ENCODE peak calls at places on chromosomes 6 and 20, in four cellular contexts. V is HepG2, A is GM12878, M is H1. C is an unnamed sample.
A peak's percentile ranks its signal among the peaks of the same experiment; 100 is the strongest.

GRCh38 chr6:88983532-88983931 is 20.1 kb upstream of the RNGTT start:
- DNase-seq in V (no peak), A (no peak), M (peak; percentile 58), C (no peak)

GRCh38 chr6:112665114-112665513 is 318.0 kb downstream of the RFPL4B start:
- DNase-seq in V (no peak), A (no peak), M (no peak), C (no peak)

GRCh38 chr20:13874269-13875158 is 89.7 kb downstream of the NDUFAF5 start:
- DNase-seq in A (no peak), V (no peak), M (no peak), C (peak; percentile 47)

GRCh38 chr20:54284928-54285704 is 77.2 kb downstream of the PFDN4 start:
- DNase-seq in A (no peak), M (no peak), V (no peak), C (no peak)

GRCh38 chr6:129335792-129336191 is 374.2 kb downstream of the ARHGAP18 start:
- DNase-seq in M (no peak), A (no peak), V (no peak), C (no peak)

GRCh38 chr6:27138837-27139752 is 108.4 kb upstream of the PRSS16 start:
- DNase-seq in A (peak; percentile 95), M (peak; percentile 92), V (no peak), C (peak; percentile 84)

GRCh38 chr6:35357671-35358070 is 15.3 kb downstream of the PPARD start:
- DNase-seq in M (no peak), A (no peak), V (no peak), C (no peak)

GRCh38 chr6:41488392-41489129 is 57.6 kb upstream of the FOXP4 start:
- DNase-seq in V (peak; percentile 51), A (peak; percentile 42), M (peak; percentile 62), C (peak; percentile 61)

DNA sequence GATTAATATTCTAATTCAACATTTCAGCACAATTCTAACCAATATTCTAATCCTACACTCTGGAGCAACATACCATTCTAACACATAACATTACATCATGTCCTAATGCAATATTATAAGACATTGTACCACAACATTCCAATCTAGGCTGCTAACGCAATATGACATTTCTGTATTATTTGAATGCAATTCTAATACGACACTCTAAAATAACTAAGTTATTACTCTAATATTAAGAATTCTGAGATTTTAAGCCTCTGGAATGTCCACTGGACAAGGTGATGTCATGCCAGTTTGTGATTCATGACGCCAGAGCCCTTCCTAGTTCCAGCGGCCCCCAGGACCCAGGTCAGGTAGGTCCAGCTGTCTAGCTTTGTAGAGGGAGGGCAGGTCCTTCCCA is 69.7 kb upstream of the SIRPA start:
- DNase-seq in M (no peak), A (no peak), V (no peak), C (no peak)
- H3K9ac ChIP-seq in M (no peak overlapping the region), A (no peak overlapping the region), V (no peak overlapping the region), C (no peak overlapping the region)

DNA sequence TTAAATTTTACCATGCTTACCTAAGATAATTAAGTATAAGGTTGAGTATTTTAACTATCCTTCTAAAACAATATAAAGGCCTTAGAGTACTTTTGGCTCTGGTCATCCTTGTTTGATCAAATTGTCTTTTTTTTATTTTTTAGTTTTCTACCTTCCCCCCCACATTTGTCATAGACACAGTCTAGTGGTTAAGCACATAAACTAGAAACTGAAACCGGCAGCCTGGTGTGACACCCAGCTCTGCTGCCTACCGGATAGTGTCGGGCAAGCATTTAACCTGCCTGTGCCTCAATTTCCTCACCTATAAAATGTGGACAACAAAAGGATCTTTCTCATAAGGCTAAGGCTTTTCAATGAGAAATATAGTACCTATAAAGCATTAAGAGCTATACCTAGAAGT is 21.6 kb upstream of the TULP4 start:
- DNase-seq in A (peak; percentile 39), V (no peak), M (no peak), C (no peak)
- TF ChIP-seq SUZ12 in A (no peak), V (no peak), M (no peak), C (no peak)

GRCh38 chr6:73169633-73170032 is 55.7 kb downstream of the KHDC1L start:
- DNase-seq in V (no peak), A (no peak), M (no peak), C (no peak)
- H3K9me3 ChIP-seq in V (no peaks in the 10 kb centered on the region), A (no peaks in the 10 kb centered on the region), M (no peaks in the 10 kb centered on the region), C (no peaks in the 10 kb centered on the region)

GRCh38 chr20:49118307-49118706 is 69.8 kb downstream of the STAU1 start:
- DNase-seq in M (no peak), A (no peak), V (no peak), C (no peak)

GRCh38 chr20:49119972-49120371 is 68.2 kb downstream of the STAU1 start:
- DNase-seq in V (no peak), M (no peak), A (no peak), C (no peak)

GRCh38 chr20:49123982-49124381 is 64.2 kb downstream of the STAU1 start:
- DNase-seq in V (no peak), A (no peak), M (no peak), C (no peak)

GRCh38 chr20:49122920-49123319 is 65.2 kb downstream of the STAU1 start:
- DNase-seq in A (no peak), M (no peak), V (no peak), C (no peak)
- H3K9ac ChIP-seq in A (no peak overlapping the region), M (no peak overlapping the region), V (no peak overlapping the region), C (no peak overlapping the region)

GRCh38 chr6:31794866-31795615 is 511 bp downstream of the VARS1 start:
- DNase-seq in A (no peak), M (no peak), V (no peak), C (no peak)

GRCh38 chr6:31792741-31793140 is 2.8 kb downstream of the VARS1 start:
- DNase-seq in M (no peak), V (no peak), A (no peak), C (no peak)

GRCh38 chr6:31794294-31794865 is 1.2 kb downstream of the VARS1 start:
- DNase-seq in A (no peak), V (no peak), M (no peak), C (no peak)

GRCh38 chr6:31792090-31792374 is 3.5 kb downstream of the VARS1 start:
- DNase-seq in A (no peak), M (no peak), V (no peak), C (no peak)

DNA sequence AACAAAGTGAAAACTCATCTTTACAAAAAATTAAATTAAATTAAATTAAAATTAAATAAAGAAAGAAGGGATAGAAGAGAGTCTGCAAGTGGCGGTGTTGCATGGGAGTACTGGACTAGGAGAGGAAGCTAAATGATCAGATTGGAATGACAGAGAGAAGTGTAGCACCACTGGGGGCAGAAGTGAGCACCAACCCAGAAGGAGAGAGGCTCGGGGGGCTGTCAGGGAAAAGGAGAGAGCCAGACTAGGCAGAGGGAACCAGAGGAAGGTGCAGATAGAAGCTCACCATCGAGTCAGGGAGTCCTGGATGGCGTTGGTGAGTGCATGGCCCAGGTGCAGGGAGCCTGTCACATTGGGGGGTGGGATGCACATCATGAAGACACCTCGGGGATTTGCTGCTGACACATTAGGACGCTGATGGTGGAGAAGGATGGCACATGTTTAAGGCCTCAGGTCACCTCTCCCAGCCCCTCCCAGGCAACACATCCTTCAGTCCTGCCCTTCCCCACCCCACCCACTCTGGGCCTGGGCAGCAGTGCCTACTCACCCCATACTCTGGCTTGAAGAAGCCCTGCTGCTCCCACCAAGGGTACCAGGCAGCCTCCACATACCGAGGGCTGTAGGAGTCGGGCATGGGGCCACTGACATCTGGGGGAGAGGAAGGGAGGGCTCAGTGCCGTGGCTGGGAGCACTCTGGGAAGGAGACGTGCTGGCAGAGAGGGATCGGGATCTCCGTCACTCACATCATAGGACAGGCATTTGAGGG is 4.0 kb downstream of the VARS1 start:
- DNase-seq in M (peak; percentile 82), A (no peak), V (peak; percentile 65), C (no peak)
- TF ChIP-seq SUZ12 in M (no peak), A (no peak), V (no peak), C (no peak)

GRCh38 chr6:50271817-50272216 is 222.1 kb upstream of the DEFB112 start:
- DNase-seq in A (no peak), V (no peak), M (no peak), C (no peak)

GRCh38 chr6:50272611-50273010 is 222.9 kb upstream of the DEFB112 start:
- DNase-seq in A (no peak), M (no peak), V (no peak), C (no peak)

GRCh38 chr6:50276771-50277261 is 227.1 kb upstream of the DEFB112 start:
- DNase-seq in V (no peak), A (no peak), M (no peak), C (no peak)

GRCh38 chr6:50278663-50279062 is 228.9 kb upstream of the DEFB112 start:
- DNase-seq in A (no peak), V (no peak), M (no peak), C (no peak)

DNA sequence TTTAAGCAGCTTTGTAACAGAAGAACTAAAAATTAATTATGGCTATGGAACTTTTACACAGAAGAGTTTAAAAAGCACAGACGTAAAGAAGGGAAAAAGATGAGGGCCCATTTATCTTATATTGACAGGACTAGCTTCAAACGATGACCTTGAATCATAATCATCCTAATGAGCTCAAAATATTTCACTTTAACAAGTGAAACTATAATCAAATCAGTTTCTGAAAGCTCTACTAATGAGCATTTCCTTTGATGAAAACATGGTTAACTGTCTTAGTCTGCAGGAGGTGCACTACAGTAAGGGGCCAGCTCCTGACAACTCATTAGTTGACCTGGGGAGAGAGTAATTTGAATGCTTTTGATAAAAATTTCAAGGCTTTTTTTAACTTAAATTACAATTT is 228.0 kb upstream of the DEFB112 start:
- DNase-seq in M (no peak), V (no peak), A (no peak), C (no peak)
- H3K9me3 ChIP-seq in M (no peaks in the 10 kb centered on the region), V (no peaks in the 10 kb centered on the region), A (no peaks in the 10 kb centered on the region), C (no peaks in the 10 kb centered on the region)

GRCh38 chr6:48825501-48826317 is 637.3 kb downstream of the MMUT start:
- DNase-seq in M (no peak), A (no peak), V (no peak), C (no peak)

GRCh38 chr6:48826318-48826595 is 636.8 kb downstream of the MMUT start:
- DNase-seq in A (no peak), M (no peak), V (no peak), C (no peak)

DNA sequence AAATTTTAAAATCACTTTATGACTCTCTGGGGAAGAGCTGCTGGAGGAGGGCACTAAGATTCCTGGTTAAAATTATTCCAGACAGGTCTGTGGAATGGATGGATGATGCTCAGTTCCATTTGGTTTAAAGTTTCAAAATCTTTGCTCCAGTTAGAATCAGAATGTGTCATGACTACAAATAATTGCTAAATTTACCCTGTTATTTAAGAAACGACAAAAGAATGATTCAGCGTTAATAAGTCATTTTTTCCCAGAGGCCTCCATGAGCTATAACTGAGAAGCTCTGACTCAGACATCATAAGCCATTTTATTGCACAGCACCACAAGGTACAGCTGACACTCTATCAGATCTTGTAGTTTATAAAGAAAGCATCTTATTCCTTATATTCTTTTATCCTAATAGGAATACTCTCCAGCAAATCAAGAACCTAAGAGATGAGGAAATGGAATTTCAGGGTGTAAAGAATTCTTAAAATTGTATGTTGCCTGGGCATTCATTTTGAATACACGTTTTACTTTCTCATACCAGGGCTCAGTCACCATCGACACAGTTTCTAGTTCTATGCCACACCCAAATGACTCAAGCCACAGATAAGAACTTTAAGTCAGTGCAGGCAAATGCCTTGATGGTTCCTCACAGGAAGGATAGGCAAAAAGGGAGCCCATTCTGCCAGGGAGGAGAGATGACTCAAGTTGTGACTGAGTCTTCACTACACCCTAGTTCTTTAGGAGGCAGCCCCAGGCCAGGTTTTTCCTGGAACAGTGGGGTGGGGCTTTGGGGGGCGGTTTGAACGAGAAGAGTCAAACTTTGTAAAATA is 636.0 kb downstream of the MMUT start:
- DNase-seq in V (no peak), M (no peak), A (no peak), C (no peak)
- H3K9ac ChIP-seq in V (no peak overlapping the region), M (no peak overlapping the region), A (no peak overlapping the region), C (no peak overlapping the region)